ENCODE peak calls at places on chromosome 16, in nine cellular contexts. L is A549, Z is brain microvascular endothelial cell, G is PC-3, J is cardiac muscle cell, O is MM.1S, P is astrocyte, K is HepG2, D is transverse colon. V is an unnamed sample.

GRCh38 chr16:87461466-87461975 is 31.3 kb downstream of the ZCCHC14 start:
- DNase-seq in P (peak; percentile 26), O (peak; percentile 58), G (peak; percentile 95), D (peak; percentile 93), L (peak; percentile 94), K (peak; percentile 97), Z (no peak), J (peak; percentile 89), V (peak; percentile 93)

GRCh38 chr16:3068486-3068885 is 3.0 kb downstream of the IL32 start:
- DNase-seq in G (no peak), D (peak; percentile 44), K (no peak), J (no peak), L (no peak), Z (no peak), P (no peak), O (no peak), V (no peak)

GRCh38 chr16:89096768-89097527 is 3.3 kb downstream of the ACSF3 start:
- DNase-seq in Z (no peak), J (no peak), G (no peak), K (no peak), P (no peak), D (no peak), L (no peak), O (no peak), V (no peak)

GRCh38 chr16:90020260-90020837 is 1.1 kb upstream of the DBNDD1 start:
- DNase-seq in L (no peak), P (peak; percentile 47), K (peak; percentile 26), D (no peak), G (no peak), J (no peak), Z (no peak), O (no peak), V (no peak)

GRCh38 chr16:79381552-79382042 is 218.9 kb downstream of the MAF start:
- DNase-seq in L (no peak), D (no peak), G (no peak), Z (no peak), J (no peak), P (no peak), K (no peak), O (no peak), V (no peak)

GRCh38 chr16:78213751-78214150 is 114.3 kb downstream of the WWOX start:
- DNase-seq in P (no peak), O (no peak), D (no peak), L (no peak), K (no peak), Z (no peak), G (no peak), J (no peak), V (no peak)

GRCh38 chr16:73064996-73065349 is 17.0 kb upstream of the ZFHX3 start:
- DNase-seq in Z (no peak), P (no peak), D (no peak), J (no peak), K (no peak), G (no peak), L (no peak), O (no peak), V (no peak)

GRCh38 chr16:88713568-88714419 is 7.5 kb downstream of the CTU2 start:
- DNase-seq in P (no peak), L (no peak), O (no peak), D (no peak), K (no peak), G (peak; percentile 18), Z (peak; percentile 20), J (no peak), V (no peak)

GRCh38 chr16:64475627-64476351 is 646.1 kb downstream of the CDH11 start:
- DNase-seq in K (no peak), O (no peak), G (no peak), D (no peak), Z (peak; percentile 91), J (peak; percentile 30), P (peak; percentile 98), L (no peak), V (no peak)

GRCh38 chr16:732936-733335 is 6.0 kb downstream of the HAGHL start:
- DNase-seq in P (no peak), O (no peak), L (peak; percentile 53), D (no peak), Z (no peak), K (no peak), J (no peak), G (peak; percentile 50), V (no peak)

GRCh38 chr16:60073376-60073775 is 1339.3 kb upstream of the GOT2 start:
- DNase-seq in P (peak; percentile 39), G (peak; percentile 13), Z (no peak), O (no peak), K (no peak), L (no peak), J (no peak), D (no peak), V (no peak)

GRCh38 chr16:47928008-47928407 is 227.8 kb downstream of the ABCC12 start:
- DNase-seq in L (peak; percentile 45), Z (no peak), O (peak; percentile 11), G (peak; percentile 11), P (no peak), K (peak; percentile 44), D (no peak), J (no peak), V (no peak)

GRCh38 chr16:8814095-8814806 is 16.6 kb downstream of the PMM2 start:
- DNase-seq in G (no peak), D (no peak), K (no peak), Z (no peak), P (no peak), J (no peak), O (no peak), L (no peak), V (no peak)

GRCh38 chr16:50208460-50208931 is 55.4 kb downstream of the TENT4B start:
- DNase-seq in O (no peak), K (peak; percentile 16), L (no peak), D (no peak), Z (peak; percentile 63), G (peak; percentile 63), J (no peak), P (peak; percentile 49), V (peak; percentile 53)

GRCh38 chr16:74844041-74844826 is 69.6 kb upstream of the FA2H start:
- DNase-seq in Z (no peak), L (no peak), D (no peak), K (no peak), J (no peak), G (peak; percentile 14), O (no peak), P (no peak), V (no peak)

GRCh38 chr16:17395849-17396480 is 74.8 kb downstream of the XYLT1 start:
- DNase-seq in P (no peak), J (no peak), L (no peak), D (peak; percentile 48), G (no peak), O (no peak), Z (no peak), K (no peak), V (no peak)

GRCh38 chr16:81465375-81465943 is 20.9 kb downstream of the CMIP start:
- DNase-seq in D (no peak), G (no peak), O (no peak), J (no peak), L (no peak), Z (no peak), P (no peak), K (peak; percentile 60), V (no peak)

GRCh38 chr16:74740795-74741304 is 33.8 kb downstream of the FA2H start:
- DNase-seq in O (no peak), P (peak; percentile 26), G (peak; percentile 84), K (no peak), J (no peak), D (peak; percentile 90), Z (no peak), L (peak; percentile 96), V (peak; percentile 72)

DNA sequence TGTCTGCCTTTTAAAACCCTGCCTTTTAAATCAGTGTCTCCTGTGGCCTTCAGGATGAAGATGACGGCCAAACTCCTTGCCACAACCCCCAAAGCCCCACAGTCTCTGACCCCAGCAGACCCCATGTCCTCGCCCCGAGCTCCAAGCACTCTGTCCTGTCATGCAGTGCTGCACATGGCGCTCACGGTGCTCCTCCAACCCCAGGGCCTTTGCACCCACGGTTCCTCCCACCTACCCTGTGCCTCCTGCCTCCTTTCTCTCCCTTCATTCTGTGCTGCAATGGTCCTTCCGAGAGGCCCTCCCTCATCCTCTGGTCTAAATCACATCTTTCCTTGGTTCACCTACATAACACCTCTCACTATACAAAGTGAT is 235.3 kb downstream of the KATNIP start:
- DNase-seq in G (no peak), O (no peak), L (no peak), J (no peak), K (no peak), Z (no peak), D (no peak), P (no peak), V (no peak)
- TF ChIP-seq CTCF in G (no peak), O (no peak), L (no peak), J (no peak), K (no peak), Z (no peak), D (no peak), P (no peak), V (no peak)

GRCh38 chr16:69838417-69838990 is 76.4 kb downstream of the WWP2 start:
- DNase-seq in Z (no peak), J (peak; percentile 37), K (no peak), O (no peak), D (peak; percentile 33), P (no peak), L (no peak), G (no peak), V (no peak)
- H3K27ac ChIP-seq in Z (no peak overlapping the region), J (peak overlapping the region; percentile 94), K (peak overlapping the region; percentile 82), O (no peak overlapping the region), D (peak overlapping the region; percentile 79), P (no peak overlapping the region), L (no peak overlapping the region), G (no peak overlapping the region), V (no peak overlapping the region)

GRCh38 chr16:77191259-77191969 is 424 bp downstream of the MON1B start:
- DNase-seq in O (peak; percentile 7), G (no peak), D (peak; percentile 27), J (no peak), L (peak; percentile 47), Z (no peak), P (no peak), K (no peak), V (peak; percentile 11)
- TF ChIP-seq CTCF in O (no peak), G (no peak), D (no peak), J (no peak), L (no peak), Z (no peak), P (no peak), K (no peak), V (no peak)

GRCh38 chr16:23858496-23859062 is 22.8 kb downstream of the PRKCB start:
- DNase-seq in D (no peak), L (no peak), J (no peak), Z (no peak), O (no peak), G (no peak), K (no peak), P (no peak), V (no peak)

GRCh38 chr16:23861874-23862273 is 26.1 kb downstream of the PRKCB start:
- DNase-seq in O (no peak), P (no peak), G (no peak), D (no peak), K (no peak), L (no peak), J (no peak), Z (no peak), V (no peak)

GRCh38 chr16:23857256-23857891 is 21.6 kb downstream of the PRKCB start:
- DNase-seq in P (no peak), K (no peak), L (no peak), O (no peak), G (no peak), J (peak; percentile 28), D (no peak), Z (no peak), V (no peak)

GRCh38 chr16:23857901-23858300 is 22.1 kb downstream of the PRKCB start:
- DNase-seq in P (no peak), O (no peak), D (no peak), J (no peak), Z (no peak), K (no peak), G (no peak), L (no peak), V (no peak)

GRCh38 chr16:23859713-23860269 is 24.0 kb downstream of the PRKCB start:
- DNase-seq in Z (no peak), G (no peak), L (no peak), O (no peak), D (no peak), P (no peak), K (no peak), J (no peak), V (no peak)
- H3K27ac ChIP-seq in Z (no peak overlapping the region), G (no peak overlapping the region), L (no peak overlapping the region), O (no peak overlapping the region), D (no peak overlapping the region), P (no peak overlapping the region), K (no peak overlapping the region), J (no peak overlapping the region), V (no peak overlapping the region)